ENCODE peak calls at places on chromosomes 3 and 15, in four cellular contexts. One of them, this sample, is unnamed.

GRCh38 chr15:53586815-53587214 is 172.6 kb downstream of the WDR72 start:
- DNase-seq in pancreas: peak; percentile 39
- DNase-seq in bronchial epithelial cell: peak; percentile 49
- DNase-seq in epithelial cell of esophagus: peak; percentile 59
- DNase-seq in this sample: no peak

GRCh38 chr3:44509985-44510360 is 32.5 kb upstream of the ZNF445 start:
- DNase-seq in epithelial cell of esophagus: no peak
- DNase-seq in pancreas: no peak
- DNase-seq in bronchial epithelial cell: peak; percentile 8
- DNase-seq in this sample: peak; percentile 25

GRCh38 chr15:45112592-45113379 is 1.2 kb downstream of the DUOX2 start:
- DNase-seq in epithelial cell of esophagus: peak; percentile 35
- DNase-seq in bronchial epithelial cell: no peak
- DNase-seq in pancreas: no peak
- DNase-seq in this sample: no peak

GRCh38 chr3:171399842-171400241 is 60.4 kb downstream of the TNIK start:
- DNase-seq in pancreas: no peak
- DNase-seq in bronchial epithelial cell: no peak
- DNase-seq in epithelial cell of esophagus: no peak
- DNase-seq in this sample: no peak

GRCh38 chr3:3806856-3807255 is 7.6 kb downstream of the LRRN1 start:
- DNase-seq in bronchial epithelial cell: no peak
- DNase-seq in pancreas: no peak
- DNase-seq in epithelial cell of esophagus: no peak
- DNase-seq in this sample: no peak

GRCh38 chr15:46567968-46568367 is 933.1 kb downstream of the SQOR start:
- DNase-seq in bronchial epithelial cell: no peak
- DNase-seq in epithelial cell of esophagus: no peak
- DNase-seq in pancreas: no peak
- DNase-seq in this sample: no peak

GRCh38 chr3:171900396-171900795 is 57.2 kb downstream of the TMEM212 start:
- DNase-seq in pancreas: no peak
- DNase-seq in bronchial epithelial cell: no peak
- DNase-seq in epithelial cell of esophagus: no peak
- DNase-seq in this sample: no peak

GRCh38 chr3:37149246-37149645 is 25.1 kb downstream of the LRRFIP2 start:
- DNase-seq in epithelial cell of esophagus: no peak
- DNase-seq in bronchial epithelial cell: no peak
- DNase-seq in pancreas: no peak
- DNase-seq in this sample: no peak

GRCh38 chr3:88321696-88322095 is 171.9 kb downstream of the C3orf38 start:
- DNase-seq in bronchial epithelial cell: no peak
- DNase-seq in epithelial cell of esophagus: no peak
- DNase-seq in pancreas: no peak
- DNase-seq in this sample: peak; percentile 4

GRCh38 chr3:122679467-122680291 is 960 bp upstream of the PARP14 start:
- DNase-seq in epithelial cell of esophagus: no peak
- DNase-seq in pancreas: peak; percentile 39
- DNase-seq in bronchial epithelial cell: peak; percentile 17
- DNase-seq in this sample: peak; percentile 59

GRCh38 chr3:186886202-186886820 is 43.8 kb downstream of the ADIPOQ start:
- DNase-seq in pancreas: no peak
- DNase-seq in epithelial cell of esophagus: no peak
- DNase-seq in bronchial epithelial cell: no peak
- DNase-seq in this sample: no peak

GRCh38 chr3:11162401-11163345 is 8.4 kb downstream of the HRH1 start:
- DNase-seq in bronchial epithelial cell: no peak
- DNase-seq in epithelial cell of esophagus: no peak
- DNase-seq in pancreas: no peak
- DNase-seq in this sample: no peak

DNA sequence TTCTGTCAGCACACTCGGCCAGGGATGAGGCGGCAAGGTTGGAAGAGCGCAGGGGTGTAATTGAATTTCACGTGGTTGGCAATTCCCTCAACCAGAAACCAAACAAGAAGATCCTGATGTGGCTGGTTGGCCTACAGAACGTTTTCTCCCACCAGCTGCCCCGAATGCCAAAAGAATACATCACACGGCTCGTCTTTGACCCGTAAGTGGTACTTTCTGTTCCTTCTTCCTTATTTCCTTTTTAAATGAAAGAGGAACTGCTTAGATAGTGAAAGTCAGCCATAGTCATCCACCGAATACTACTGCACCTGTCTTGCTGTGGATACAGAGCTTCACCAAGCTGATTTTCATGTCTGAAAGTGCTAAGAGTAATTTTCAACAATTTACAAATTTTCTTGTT is 60.1 kb downstream of the SGO1 start:
- DNase-seq in bronchial epithelial cell: no peak
- DNase-seq in epithelial cell of esophagus: no peak
- DNase-seq in pancreas: no peak
- DNase-seq in this sample: peak; percentile 9
- TF ChIP-seq CTCF in bronchial epithelial cell: no peak
- TF ChIP-seq CTCF in epithelial cell of esophagus: no peak
- TF ChIP-seq CTCF in pancreas: no peak
- TF ChIP-seq CTCF in this sample: no peak

DNA sequence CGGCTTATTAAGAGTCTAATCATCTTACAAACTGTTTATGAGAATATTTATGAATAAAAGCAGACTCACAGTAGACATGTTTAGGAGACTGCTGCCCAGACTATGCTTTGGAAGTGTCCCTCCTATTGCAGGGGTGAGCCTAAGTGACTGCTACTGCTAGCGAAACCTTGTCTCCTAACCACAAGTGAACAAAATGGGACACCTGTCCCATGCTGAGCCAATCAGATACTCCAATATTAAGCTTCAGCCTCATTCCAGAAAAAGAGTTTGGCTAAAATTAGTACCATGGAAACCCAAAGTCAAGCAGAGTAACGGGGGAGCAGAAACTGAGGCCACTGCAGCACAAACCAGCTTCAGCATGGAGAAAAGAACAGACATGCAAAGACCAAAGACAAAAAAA is 4.6 kb downstream of the DENND6A start:
- DNase-seq in pancreas: no peak
- DNase-seq in bronchial epithelial cell: no peak
- DNase-seq in epithelial cell of esophagus: no peak
- DNase-seq in this sample: no peak
- H3K4me3 ChIP-seq in pancreas: no peak overlapping the region
- H3K4me3 ChIP-seq in bronchial epithelial cell: no peak overlapping the region
- H3K4me3 ChIP-seq in epithelial cell of esophagus: no peak overlapping the region
- H3K4me3 ChIP-seq in this sample: no peak overlapping the region

DNA sequence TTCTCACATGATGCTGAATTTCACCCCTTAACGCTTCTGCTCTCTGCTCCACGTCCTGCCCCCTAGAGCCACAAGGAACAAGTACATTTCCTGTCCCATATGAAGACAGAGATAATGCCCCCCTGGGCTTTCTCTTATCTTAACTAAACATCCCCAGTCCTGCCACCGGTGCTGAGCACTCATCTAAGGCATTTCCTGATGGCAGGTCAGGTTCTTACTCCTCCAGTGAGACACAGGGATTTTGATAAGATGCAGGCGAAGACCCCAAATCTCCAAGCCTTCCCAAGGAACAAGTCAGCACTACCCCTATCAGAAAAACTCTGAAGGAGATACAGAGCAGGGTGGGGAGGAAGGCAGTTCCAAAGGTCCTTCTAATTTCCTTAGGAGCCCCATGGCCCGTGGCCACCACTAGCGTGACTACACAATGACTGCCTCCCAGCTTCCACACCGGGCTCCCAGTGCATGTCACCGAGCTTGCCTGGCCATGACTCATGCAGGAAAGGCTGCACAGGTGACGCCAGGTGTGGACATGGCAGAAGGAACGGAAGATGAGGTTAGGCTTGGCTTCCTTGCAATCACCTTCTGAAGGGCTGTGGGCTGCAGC is 152.9 kb downstream of the XXYLT1 start:
- DNase-seq in pancreas: no peak
- DNase-seq in bronchial epithelial cell: peak; percentile 79
- DNase-seq in epithelial cell of esophagus: peak; percentile 84
- DNase-seq in this sample: no peak
- TF ChIP-seq CTCF in pancreas: no peak
- TF ChIP-seq CTCF in bronchial epithelial cell: no peak
- TF ChIP-seq CTCF in epithelial cell of esophagus: no peak
- TF ChIP-seq CTCF in this sample: no peak

DNA sequence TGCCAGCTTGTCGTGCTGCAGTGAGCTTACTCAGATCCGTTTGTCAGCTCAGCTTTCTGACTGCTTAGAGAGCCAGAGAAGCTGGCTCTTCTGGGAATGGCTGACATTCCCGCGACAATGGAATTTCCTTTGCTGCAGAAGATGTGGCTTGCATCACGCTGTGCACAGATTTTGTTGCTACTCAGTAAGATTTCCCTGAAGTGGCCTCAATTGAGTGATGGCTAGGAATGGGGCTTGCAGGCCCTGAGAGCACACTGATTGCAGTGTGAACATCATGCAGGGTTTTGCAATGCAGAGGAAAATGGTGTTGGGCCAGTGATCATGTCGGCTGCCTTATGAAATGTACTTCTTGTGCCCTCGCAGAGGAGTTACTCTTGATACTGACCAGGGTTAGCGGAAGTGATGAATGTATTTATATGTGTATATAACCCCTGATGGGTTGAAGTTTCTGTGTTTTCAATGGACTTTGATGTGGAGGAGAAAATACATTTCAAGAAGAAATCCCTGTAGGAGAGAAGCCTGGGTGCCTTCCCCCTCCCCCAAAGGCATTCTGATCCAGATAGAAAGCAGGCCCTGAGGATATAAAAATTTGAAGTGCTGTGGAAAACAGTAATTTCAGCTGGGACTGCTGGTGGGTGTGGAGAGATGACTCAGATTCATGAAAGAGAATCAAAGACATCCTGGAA is 102.5 kb upstream of the PDZRN3 start:
- DNase-seq in bronchial epithelial cell: no peak
- DNase-seq in epithelial cell of esophagus: peak; percentile 18
- DNase-seq in pancreas: no peak
- DNase-seq in this sample: peak; percentile 89
- H3K4me3 ChIP-seq in bronchial epithelial cell: no peak overlapping the region
- H3K4me3 ChIP-seq in epithelial cell of esophagus: no peak overlapping the region
- H3K4me3 ChIP-seq in pancreas: no peak overlapping the region
- H3K4me3 ChIP-seq in this sample: peak overlapping the region; percentile 2

GRCh38 chr3:67241084-67241483 is 243.0 kb downstream of the KBTBD8 start:
- DNase-seq in pancreas: no peak
- DNase-seq in epithelial cell of esophagus: no peak
- DNase-seq in bronchial epithelial cell: no peak
- DNase-seq in this sample: no peak

DNA sequence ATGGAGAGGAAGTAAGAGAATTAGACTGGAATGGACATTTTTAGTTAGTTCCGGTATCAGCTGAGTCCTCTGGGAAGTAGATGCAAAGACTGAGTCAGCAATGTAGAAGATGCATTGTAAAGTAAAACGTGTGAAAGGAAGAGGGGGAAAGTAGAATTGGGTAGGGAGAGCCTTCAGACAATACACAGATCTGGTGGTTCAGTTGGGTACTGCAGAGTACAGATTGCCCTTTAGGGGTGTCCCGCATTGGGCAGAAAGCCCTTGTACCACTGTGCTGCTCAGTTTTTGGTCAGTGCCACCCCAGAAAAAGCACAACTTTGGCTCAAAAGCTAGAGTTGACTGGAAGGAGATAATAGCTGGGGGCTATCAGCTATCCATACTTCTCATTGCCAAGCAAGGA is 247.4 kb downstream of the KBTBD8 start:
- DNase-seq in epithelial cell of esophagus: no peak
- DNase-seq in pancreas: no peak
- DNase-seq in bronchial epithelial cell: no peak
- DNase-seq in this sample: no peak
- TF ChIP-seq CTCF in epithelial cell of esophagus: no peak
- TF ChIP-seq CTCF in pancreas: no peak
- TF ChIP-seq CTCF in bronchial epithelial cell: no peak
- TF ChIP-seq CTCF in this sample: no peak

DNA sequence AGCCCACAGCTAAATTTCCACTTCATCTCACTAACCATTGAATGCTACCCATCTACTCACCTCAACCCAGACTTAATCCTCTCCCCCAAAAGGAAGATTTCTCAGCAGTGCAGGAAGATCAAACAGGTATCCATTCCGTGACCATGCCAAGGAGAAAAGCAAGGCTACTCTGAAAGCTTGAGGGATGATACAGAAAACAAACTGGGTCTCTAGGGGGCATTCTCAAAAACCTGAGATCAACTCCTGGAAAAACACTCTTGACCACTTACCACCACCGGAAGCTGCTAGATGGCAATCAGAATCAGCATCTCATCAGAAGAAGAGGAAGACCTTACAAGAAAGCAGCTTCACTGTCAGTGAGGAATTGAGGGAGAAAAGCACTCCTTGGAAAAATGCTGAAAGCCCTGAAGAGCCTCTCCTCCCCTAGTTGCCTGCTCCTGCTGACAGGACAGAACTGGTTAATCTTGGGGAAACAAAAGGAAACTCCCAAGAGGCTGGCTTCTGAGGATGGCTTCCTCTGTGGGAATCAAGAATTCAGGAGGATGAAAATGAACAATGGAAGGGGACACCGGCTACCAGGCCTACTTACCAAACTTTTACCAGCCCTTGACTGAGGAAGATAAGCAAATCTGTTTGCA is at the start of gene ATP8B4:
- DNase-seq in epithelial cell of esophagus: no peak
- DNase-seq in pancreas: no peak
- DNase-seq in bronchial epithelial cell: no peak
- DNase-seq in this sample: peak; percentile 4
- H3K4me3 ChIP-seq in epithelial cell of esophagus: no peak within 1 kb of the TSS
- H3K4me3 ChIP-seq in pancreas: no peak within 1 kb of the TSS
- H3K4me3 ChIP-seq in bronchial epithelial cell: no peak within 1 kb of the TSS
- H3K4me3 ChIP-seq in this sample: no peak within 1 kb of the TSS

This sample was measured in foreskin fibroblast.